ENCODE peak calls at places on chromosome 19, in eight cellular contexts. K is kidney; W is CD8-positive, alpha-beta T cell; C is ovary; Z is body of pancreas; B is PC-9; L is astrocyte; H is K562. O is an unnamed sample. For H3K4me1, the result is how much of the 10 kb centered on the place peaks cover.

GRCh38 chr19:29810504-29810871 is 1.3 kb upstream of the CCNE1 start:
- DNase-seq in K (peak), C (peak), B (no peak), Z (peak), H (peak), W (no peak), L (no peak), O (no peak)

GRCh38 chr19:58097783-58098681 is at the start of gene ZSCAN18:
- DNase-seq in L (peak), B (peak), C (peak), W (peak), Z (peak), H (peak), K (peak), O (peak)

GRCh38 chr19:6718741-6719539 is 1.5 kb downstream of the C3 start:
- DNase-seq in H (peak), K (peak), L (no peak), C (no peak), Z (peak), B (no peak), W (no peak), O (peak)

GRCh38 chr19:34596115-34596514 is 80.8 kb downstream of the SCGB2B2 start:
- DNase-seq in Z (no peak), B (no peak), K (peak), L (no peak), C (no peak), W (no peak), H (no peak), O (no peak)

GRCh38 chr19:43467730-43468129 is 2.3 kb upstream of the LYPD3 start:
- DNase-seq in H (no peak), C (no peak), K (no peak), B (no peak), Z (no peak), W (no peak), L (peak), O (no peak)

GRCh38 chr19:48578891-48579290 is 26.9 kb downstream of the SULT2B1 start:
- DNase-seq in C (no peak), H (no peak), B (no peak), W (no peak), Z (no peak), L (peak), K (no peak), O (no peak)

GRCh38 chr19:35592226-35592625 is 6.3 kb downstream of the PMIS2 start:
- DNase-seq in Z (peak), H (peak), L (peak), C (no peak), B (no peak), W (no peak), K (no peak), O (peak)

GRCh38 chr19:8578642-8579265 is 1.5 kb upstream of the MYO1F start:
- DNase-seq in H (peak), K (peak), C (peak), B (peak), W (peak), Z (peak), L (no peak), O (peak)

GRCh38 chr19:6161271-6161850 is 25.9 kb downstream of the ACSBG2 start:
- DNase-seq in W (peak), C (no peak), L (no peak), Z (no peak), H (peak), K (peak), B (no peak), O (peak)

GRCh38 chr19:53103903-53104203 is 631 bp upstream of the ZNF160 start:
- DNase-seq in H (no peak), B (no peak), Z (no peak), K (no peak), C (no peak), W (no peak), L (no peak), O (no peak)

GRCh38 chr19:51663650-51664049 is 17.0 kb upstream of the SIGLEC14 start:
- DNase-seq in K (no peak), W (no peak), B (no peak), Z (no peak), C (no peak), L (no peak), H (no peak), O (no peak)

GRCh38 chr19:43148233-43148632 is 38.1 kb downstream of the PSG5 start:
- DNase-seq in K (no peak), H (no peak), W (no peak), B (no peak), L (peak), Z (no peak), C (no peak), O (no peak)

GRCh38 chr19:38671654-38672053 is 24.2 kb downstream of the ACTN4 start:
- DNase-seq in Z (no peak), C (no peak), W (no peak), B (no peak), L (no peak), K (peak), H (no peak), O (no peak)

GRCh38 chr19:850979-851335 is 1.1 kb upstream of the ELANE start:
- DNase-seq in Z (no peak), B (no peak), L (no peak), H (no peak), W (no peak), C (no peak), K (peak), O (no peak)

GRCh38 chr19:35642312-35642711 is 767 bp downstream of the ETV2 start:
- DNase-seq in K (no peak), C (peak), Z (no peak), H (no peak), B (no peak), W (no peak), L (no peak), O (no peak)

GRCh38 chr19:4337906-4338440 is 654 bp downstream of the STAP2 start:
- DNase-seq in C (no peak), B (no peak), L (peak), W (no peak), H (no peak), K (no peak), Z (peak), O (no peak)

GRCh38 chr19:45577111-45577905 is 7.3 kb downstream of the OPA3 start:
- DNase-seq in H (no peak), K (no peak), B (peak), W (no peak), L (peak), C (no peak), Z (peak), O (peak)

GRCh38 chr19:7981661-7982060 is 23.8 kb downstream of the ELAVL1 start:
- DNase-seq in B (no peak), L (no peak), C (no peak), H (no peak), W (no peak), Z (no peak), K (peak), O (no peak)

GRCh38 chr19:7562646-7563393 is 27.3 kb downstream of the PNPLA6 start:
- DNase-seq in B (no peak), H (peak), C (no peak), W (no peak), L (no peak), Z (no peak), K (no peak), O (no peak)

GRCh38 chr19:29287061-29287460 is 74.1 kb upstream of the UQCRFS1 start:
- DNase-seq in C (no peak), H (no peak), B (no peak), Z (peak), W (no peak), L (no peak), K (no peak), O (no peak)

GRCh38 chr19:35123573-35123972 is 8.0 kb downstream of the FXYD3 start:
- DNase-seq in W (no peak), Z (peak), B (peak), C (no peak), K (peak), H (no peak), L (no peak), O (no peak)

GRCh38 chr19:10431943-10432735 is 11.8 kb downstream of the PDE4A start:
- DNase-seq in K (peak), Z (peak), B (peak), L (no peak), H (peak), C (no peak), W (peak), O (peak)

GRCh38 chr19:10565028-10565566 is 713 bp downstream of the KRI1 start:
- DNase-seq in K (peak), B (no peak), H (peak), W (peak), Z (peak), L (no peak), C (peak), O (no peak)

GRCh38 chr19:18122424-18122823 is 24.8 kb downstream of the MAST3 start:
- DNase-seq in L (no peak), H (no peak), W (no peak), B (no peak), K (no peak), Z (no peak), C (no peak), O (no peak)

GRCh38 chr19:50667759-50668231 is 18.6 kb downstream of the C19orf81 start:
- DNase-seq in L (no peak), Z (no peak), H (no peak), K (peak), C (no peak), W (no peak), B (no peak), O (no peak)

GRCh38 chr19:35862528-35862927 is 5.8 kb downstream of the KIRREL2 start:
- DNase-seq in C (no peak), B (no peak), H (no peak), K (no peak), W (no peak), L (no peak), Z (no peak), O (no peak)

GRCh38 chr19:19211499-19212432 is at the start of gene NCAN:
- DNase-seq in C (no peak), H (peak), W (no peak), K (no peak), B (no peak), Z (no peak), L (no peak), O (no peak)

GRCh38 chr19:20235156-20235555 is 68.1 kb downstream of the ZNF486 start:
- DNase-seq in B (no peak), H (no peak), Z (no peak), L (no peak), C (no peak), K (no peak), W (no peak), O (no peak)

GRCh38 chr19:55406869-55407624 is 541 bp downstream of the UBE2S start:
- DNase-seq in B (peak), K (peak), C (no peak), Z (peak), H (peak), L (no peak), W (peak), O (no peak)

GRCh38 chr19:1914826-1915341 is 9.7 kb downstream of the ADAT3 start:
- DNase-seq in H (no peak), C (no peak), L (no peak), K (no peak), Z (no peak), B (no peak), W (no peak), O (no peak)

GRCh38 chr19:17796013-17796837 is 1.3 kb downstream of the B3GNT3 start:
- DNase-seq in K (peak), C (no peak), Z (peak), L (no peak), B (peak), H (no peak), W (no peak), O (no peak)

GRCh38 chr19:49357186-49357585 is 5.0 kb downstream of the TEAD2 start:
- DNase-seq in Z (no peak), L (no peak), C (no peak), B (no peak), H (no peak), K (no peak), W (no peak), O (no peak)

GRCh38 chr19:34504809-34505291 is 23.3 kb downstream of the WTIP start:
- DNase-seq in K (no peak), B (no peak), Z (no peak), C (no peak), H (no peak), W (no peak), L (no peak), O (no peak)

GRCh38 chr19:13842294-13843103 is 34.4 kb upstream of the NANOS3 start:
- DNase-seq in H (peak), C (peak), B (peak), L (no peak), Z (peak), W (peak), K (peak), O (peak)

GRCh38 chr19:13843104-13843921 is 33.6 kb upstream of the NANOS3 start:
- DNase-seq in H (no peak), B (peak), K (peak), W (no peak), C (peak), Z (peak), L (no peak), O (no peak)

GRCh38 chr19:13846533-13847032 is 30.4 kb upstream of the NANOS3 start:
- DNase-seq in K (peak), L (peak), W (peak), Z (peak), B (peak), C (peak), H (peak), O (peak)

GRCh38 chr19:13841339-13842293 is 35.3 kb upstream of the NANOS3 start:
- DNase-seq in L (no peak), W (peak), Z (peak), H (no peak), B (no peak), K (peak), C (peak), O (peak)

GRCh38 chr19:13844130-13844631 is 32.8 kb upstream of the NANOS3 start:
- DNase-seq in B (peak), K (peak), W (peak), Z (no peak), H (no peak), C (peak), L (no peak), O (no peak)
- H3K4me1 ChIP-seq in B (half or more), K (under half), W (half or more), Z (half or more), H (half or more), C (under half), L (under half), O (half or more)

GRCh38 chr19:12938054-12938535 is 314 bp upstream of the CALR start:
- DNase-seq in L (peak), H (peak), C (peak), Z (peak), K (peak), W (peak), B (peak), O (peak)
- H3K27ac ChIP-seq in L (peak), H (peak), C (no peak), Z (peak), K (peak), W (peak), B (peak), O (peak)

GRCh38 chr19:3186891-3187661 is 1.3 kb downstream of the NCLN start:
- DNase-seq in C (peak), H (peak), B (no peak), W (no peak), Z (no peak), L (no peak), K (peak), O (no peak)

GRCh38 chr19:3185482-3186376 is at the start of gene NCLN:
- DNase-seq in C (peak), L (peak), Z (peak), K (peak), B (peak), W (peak), H (peak), O (peak)

GRCh38 chr19:3184847-3185481 is 766 bp upstream of the NCLN start:
- DNase-seq in C (peak), B (no peak), L (no peak), H (peak), W (peak), K (no peak), Z (peak), O (peak)

GRCh38 chr19:3187662-3188511 is 2.2 kb downstream of the NCLN start:
- DNase-seq in C (no peak), B (no peak), K (peak), Z (no peak), L (no peak), W (no peak), H (no peak), O (no peak)

DNA sequence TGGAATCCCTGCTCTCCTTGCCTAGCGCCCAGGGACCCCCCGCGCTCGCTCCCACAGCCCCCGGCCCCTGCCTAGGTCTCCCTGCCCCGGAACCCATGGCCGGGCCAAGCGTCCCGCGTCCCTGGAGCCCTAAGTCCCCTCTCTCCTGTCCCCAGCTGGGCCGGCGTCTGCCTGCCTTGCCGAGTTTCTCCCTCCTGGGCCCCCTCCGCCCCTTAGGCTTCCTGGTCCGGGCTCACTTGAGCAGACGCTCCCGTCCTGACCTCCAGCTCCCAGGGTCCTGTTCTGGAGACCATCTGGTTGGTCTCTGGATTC is 603 bp downstream of the NCLN start:
- DNase-seq in C (peak), B (no peak), Z (no peak), K (peak), W (no peak), H (no peak), L (no peak), O (no peak)
- H3K4me1 ChIP-seq in C (under half), B (under half), Z (under half), K (under half), W (half or more), H (half or more), L (under half), O (half or more)

GRCh38 chr19:14561832-14562351 is 10.0 kb downstream of the NDUFB7 start:
- DNase-seq in W (no peak), H (no peak), Z (peak), K (no peak), B (peak), C (no peak), L (no peak), O (no peak)
- H3K27ac ChIP-seq in W (no peak), H (peak), Z (peak), K (peak), B (no peak), C (no peak), L (no peak), O (no peak)

GRCh38 chr19:41399525-41399924 is 1.9 kb downstream of the BCKDHA start:
- DNase-seq in W (no peak), K (no peak), L (no peak), C (no peak), H (no peak), Z (no peak), B (no peak), O (no peak)

GRCh38 chr19:41399091-41399490 is 1.5 kb downstream of the BCKDHA start:
- DNase-seq in C (no peak), W (no peak), H (no peak), K (no peak), Z (no peak), B (no peak), L (no peak), O (no peak)

GRCh38 chr19:41403181-41403970 is 5.8 kb downstream of the BCKDHA start:
- DNase-seq in W (no peak), C (no peak), B (no peak), L (no peak), K (no peak), Z (no peak), H (no peak), O (no peak)

GRCh38 chr19:41402010-41402409 is 4.4 kb downstream of the BCKDHA start:
- DNase-seq in W (no peak), C (no peak), Z (no peak), H (no peak), K (no peak), L (no peak), B (no peak), O (no peak)

GRCh38 chr19:41401483-41401882 is 3.9 kb downstream of the BCKDHA start:
- DNase-seq in L (no peak), C (no peak), K (no peak), H (no peak), W (no peak), Z (no peak), B (no peak), O (no peak)
- H3K4me1 ChIP-seq in L (under half), C (under half), K (under half), H (under half), W (under half), Z (under half), B (under half), O (under half)